ENCODE peak calls at places on chromosomes 4 and X, in four cellular contexts. U, C, X and S are unnamed samples.

GRCh38 chr4:27412617-27413016 is 552.0 kb downstream of the STIM2 start:
- DNase-seq in X (peak; percentile 29), U (no peak), C (no peak), S (no peak)

GRCh38 chr4:22534374-22534773 is 18.5 kb upstream of the ADGRA3 start:
- DNase-seq in X (no peak), C (no peak), U (no peak), S (no peak)

GRCh38 chrX:32448320-32448719 is 763.0 kb downstream of the DMD start:
- DNase-seq in C (no peak), X (peak; percentile 0), U (no peak), S (no peak)

GRCh38 chr4:946103-946450 is 13.8 kb downstream of the TMEM175 start:
- DNase-seq in X (no peak), C (no peak), U (peak; percentile 50), S (no peak)

GRCh38 chr4:147924604-147925412 is 192.9 kb downstream of the ARHGAP10 start:
- DNase-seq in C (no peak), U (no peak), X (peak; percentile 15), S (no peak)

GRCh38 chrX:24443943-24444342 is 21.1 kb upstream of the PDK3 start:
- DNase-seq in C (no peak), U (no peak), X (no peak), S (no peak)

GRCh38 chr4:105548483-105548882 is 3.9 kb upstream of the ARHGEF38 start:
- DNase-seq in C (no peak), U (no peak), X (peak; percentile 26), S (no peak)

GRCh38 chr4:61556277-61556676 is 356.2 kb downstream of the ADGRL3 start:
- DNase-seq in U (no peak), C (no peak), X (no peak), S (no peak)

GRCh38 chr4:48813984-48814383 is 16.9 kb upstream of the OCIAD1 start:
- DNase-seq in U (no peak), C (no peak), X (no peak), S (no peak)

GRCh38 chrX:17521871-17522693 is 147.1 kb downstream of the NHS start:
- DNase-seq in U (no peak), C (no peak), X (peak; percentile 17), S (no peak)

GRCh38 chrX:69263421-69263820 is 98.2 kb upstream of the PJA1 start:
- DNase-seq in C (no peak), X (no peak), U (no peak), S (no peak)
- H3K27me3 ChIP-seq in C (no peaks in the 10 kb centered on the region), X (no peaks in the 10 kb centered on the region), U (peaks cover 20% of the 10 kb centered on the region), S (no peaks in the 10 kb centered on the region)

DNA sequence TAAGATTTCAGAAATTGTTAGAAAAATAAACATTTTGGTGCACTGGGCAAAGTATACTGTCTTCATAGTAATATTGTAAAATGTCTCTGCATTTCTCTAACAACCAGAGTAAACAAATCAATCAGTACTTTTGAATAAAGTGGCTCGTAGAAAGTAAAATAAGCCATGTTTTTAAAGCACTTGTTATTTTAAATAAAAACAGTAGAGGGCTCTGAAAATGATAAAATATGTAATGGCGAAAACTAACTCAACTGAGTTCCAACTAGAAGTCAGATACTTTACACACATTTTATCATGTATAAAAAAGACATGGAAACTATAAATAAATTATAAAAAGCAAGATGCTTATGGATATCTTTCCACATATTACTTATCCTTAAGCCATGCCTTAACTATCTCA is 1134.4 kb downstream of the PDHA2 start:
- DNase-seq in U (no peak), X (no peak), C (no peak), S (no peak)
- TF ChIP-seq CTCF in U (no peak), X (no peak), C (no peak), S (no peak)

GRCh38 chr4:75919914-75920313 is 17.7 kb upstream of the PPEF2 start:
- DNase-seq in C (no peak), X (no peak), U (no peak), S (no peak)
- H3K36me3 ChIP-seq in C (peaks cover 52% of the 10 kb centered on the region), X (no peaks in the 10 kb centered on the region), U (no peaks in the 10 kb centered on the region), S (peaks cover 2% of the 10 kb centered on the region)

GRCh38 chr4:41430796-41431195 is 107.2 kb upstream of the LIMCH1 start:
- DNase-seq in U (no peak), X (no peak), C (no peak), S (no peak)
- H3K27me3 ChIP-seq in U (no peaks in the 10 kb centered on the region), X (no peaks in the 10 kb centered on the region), C (no peaks in the 10 kb centered on the region), S (no peaks in the 10 kb centered on the region)

GRCh38 chr4:42656736-42656985 is 244 bp downstream of the ATP8A1 start:
- DNase-seq in C (no peak), X (no peak), U (no peak), S (no peak)
- TF ChIP-seq CTCF in C (no peak), X (no peak), U (no peak), S (no peak)

DNA sequence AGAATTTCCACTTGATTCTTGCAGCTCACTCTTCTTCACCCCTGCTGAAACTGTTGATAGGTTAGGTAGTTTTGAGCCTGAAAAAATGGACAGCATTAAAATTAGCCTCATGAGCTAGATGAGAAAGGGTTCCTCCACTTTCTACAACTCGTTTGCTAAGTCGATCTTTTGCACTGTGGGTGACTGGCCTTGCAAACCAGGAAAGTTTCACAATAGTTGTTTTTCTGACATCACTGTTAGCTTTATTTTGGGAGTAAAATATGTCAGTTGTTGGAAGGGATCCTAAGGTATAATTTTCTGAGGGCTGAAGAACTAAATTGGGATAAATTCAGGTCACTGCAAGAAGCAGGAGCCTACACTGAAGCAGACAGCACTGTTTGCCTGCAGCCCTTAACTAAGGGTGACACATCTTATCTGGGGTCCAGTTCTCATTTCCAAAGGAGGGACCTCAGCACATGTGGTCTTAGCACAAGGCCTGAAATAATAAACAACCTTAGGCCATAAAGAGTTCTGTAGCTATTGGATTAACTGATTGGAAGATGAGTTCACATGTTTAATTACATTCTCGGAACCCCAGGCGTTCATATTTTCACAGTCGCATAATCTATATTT is 29.1 kb downstream of the ANAPC4 start:
- DNase-seq in C (no peak), U (no peak), X (no peak), S (no peak)
- H3K36me3 ChIP-seq in C (peaks cover 99% of the 10 kb centered on the region), U (peaks cover 3% of the 10 kb centered on the region), X (peaks cover 8% of the 10 kb centered on the region), S (peaks cover 5% of the 10 kb centered on the region)

DNA sequence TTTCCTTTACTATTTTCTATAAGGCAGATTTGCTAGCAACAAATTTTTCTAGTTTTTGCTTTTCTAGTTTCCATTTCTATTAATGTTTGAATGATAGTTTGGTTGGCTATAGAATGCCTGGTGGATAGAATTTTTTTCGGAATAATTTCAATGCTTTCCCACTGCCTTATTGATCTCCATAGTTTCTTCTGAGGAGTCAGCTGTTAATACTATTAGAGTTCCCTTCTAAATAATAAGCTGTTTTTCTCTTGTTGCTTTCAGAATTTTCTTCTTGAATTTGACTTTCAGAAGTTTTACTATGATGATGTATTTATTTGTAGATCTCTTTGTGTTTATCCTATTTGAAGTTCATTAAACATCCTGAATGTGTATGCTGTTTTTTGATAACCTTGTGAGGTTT is 91.8 kb downstream of the VSIG4 start:
- DNase-seq in U (no peak), C (no peak), X (no peak), S (no peak)
- H3K27me3 ChIP-seq in U (peaks cover 6% of the 10 kb centered on the region), C (no peaks in the 10 kb centered on the region), X (no peaks in the 10 kb centered on the region), S (no peaks in the 10 kb centered on the region)

DNA sequence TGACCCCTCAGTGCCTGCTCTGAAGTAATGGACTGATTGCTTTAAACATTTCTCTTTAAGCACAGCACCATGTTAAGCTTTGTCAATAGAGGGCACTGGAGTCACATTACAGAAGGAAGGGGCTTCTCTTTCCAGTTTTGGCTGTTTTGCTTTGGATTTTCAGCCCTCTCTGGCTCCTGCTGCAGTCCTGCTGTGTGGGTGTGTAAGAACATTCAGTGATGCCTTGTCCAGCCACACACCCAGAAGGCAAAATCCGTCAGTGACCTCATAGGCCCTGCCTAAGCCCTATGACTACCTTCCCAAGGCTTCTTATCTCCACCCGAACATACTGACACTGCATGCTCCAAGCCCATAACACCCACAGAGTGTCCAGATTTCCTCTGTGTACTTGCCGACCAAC is 215.3 kb upstream of the CTSO start:
- DNase-seq in U (no peak), C (no peak), X (peak; percentile 86), S (peak; percentile 58)
- TF ChIP-seq CTCF in U (peak; percentile 31), C (peak; percentile 33), X (peak; percentile 51), S (peak; percentile 77)

DNA sequence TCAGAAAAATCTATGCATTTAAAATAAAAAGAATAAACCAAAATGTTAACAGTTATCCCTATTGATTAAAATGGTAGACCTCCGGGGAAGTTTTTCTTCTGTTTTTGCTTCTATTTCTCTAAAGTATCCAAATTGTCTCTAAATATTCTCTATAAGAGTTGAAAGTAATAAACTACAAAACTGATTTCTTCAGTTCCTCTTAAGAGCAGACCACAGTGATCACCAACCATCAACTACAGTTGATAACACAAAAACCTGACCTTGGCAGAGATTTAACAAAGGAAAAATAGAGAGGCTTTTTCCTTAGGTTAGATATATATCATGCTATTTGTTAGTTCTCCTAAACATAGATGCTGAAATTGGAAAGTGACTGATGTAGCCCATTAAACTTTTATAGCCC is 27.3 kb downstream of the DDX60 start:
- DNase-seq in C (no peak), X (no peak), U (no peak), S (no peak)
- H3K36me3 ChIP-seq in C (peaks cover 56% of the 10 kb centered on the region), X (no peaks in the 10 kb centered on the region), U (no peaks in the 10 kb centered on the region), S (no peaks in the 10 kb centered on the region)

GRCh38 chr4:3719191-3719590 is 47.0 kb upstream of the ADRA2C start:
- DNase-seq in U (peak; percentile 50), X (no peak), C (peak; percentile 34), S (no peak)
- H3K27me3 ChIP-seq in U (peaks cover 1% of the 10 kb centered on the region), X (no peaks in the 10 kb centered on the region), C (peaks cover 47% of the 10 kb centered on the region), S (peaks cover 7% of the 10 kb centered on the region)